ENCODE peak calls at places on chromosomes 12 and 14, in eight cellular contexts. O is ovary, X is endothelial cell, P is right atrium auricular region, Z is Peyer's patch, Y is astrocyte, F is MCF 10A, D is brain microvascular endothelial cell. A is an unnamed sample.

GRCh38 chr12:67358686-67359374 is 89.7 kb downstream of the CAND1 start:
- DNase-seq in O (no peak), X (no peak), P (no peak), Z (no peak), Y (peak), F (no peak), D (peak), A (no peak)

GRCh38 chr12:22101749-22102243 is 55.8 kb downstream of the CMAS start:
- DNase-seq in O (no peak), X (no peak), P (no peak), Z (no peak), Y (peak), F (peak), D (peak), A (no peak)

GRCh38 chr12:120983759-120984158 is 5.4 kb downstream of the HNF1A start:
- DNase-seq in O (no peak), X (no peak), P (no peak), Z (no peak), Y (no peak), F (no peak), D (no peak), A (no peak)

GRCh38 chr12:82182601-82183000 is 175.6 kb downstream of the CCDC59 start:
- DNase-seq in O (no peak), X (no peak), P (no peak), Z (no peak), Y (peak), F (peak), D (peak), A (no peak)

GRCh38 chr14:67411820-67412421 is at the start of gene PLEK2:
- DNase-seq in O (peak), X (no peak), P (no peak), Z (peak), Y (no peak), F (peak), D (no peak), A (no peak)

GRCh38 chr14:62209287-62209899 is 447.2 kb downstream of the SNAPC1 start:
- DNase-seq in O (no peak), X (no peak), P (no peak), Z (no peak), Y (peak), F (peak), D (peak), A (no peak)

GRCh38 chr12:19971396-19971802 is 396.9 kb upstream of the PDE3A start:
- DNase-seq in O (no peak), X (peak), P (no peak), Z (no peak), Y (peak), F (no peak), D (peak), A (peak)

GRCh38 chr14:74826574-74826973 is 49.4 kb downstream of the PROX2 start:
- DNase-seq in O (no peak), X (no peak), P (no peak), Z (no peak), Y (no peak), F (no peak), D (no peak), A (no peak)

GRCh38 chr12:89636054-89636775 is 72.4 kb downstream of the ATP2B1 start:
- DNase-seq in O (no peak), X (no peak), P (no peak), Z (no peak), Y (peak), F (no peak), D (no peak), A (no peak)

GRCh38 chr12:80262372-80263170 is 163.2 kb downstream of the OTOGL start:
- DNase-seq in O (no peak), X (no peak), P (no peak), Z (no peak), Y (no peak), F (no peak), D (no peak), A (no peak)

DNA sequence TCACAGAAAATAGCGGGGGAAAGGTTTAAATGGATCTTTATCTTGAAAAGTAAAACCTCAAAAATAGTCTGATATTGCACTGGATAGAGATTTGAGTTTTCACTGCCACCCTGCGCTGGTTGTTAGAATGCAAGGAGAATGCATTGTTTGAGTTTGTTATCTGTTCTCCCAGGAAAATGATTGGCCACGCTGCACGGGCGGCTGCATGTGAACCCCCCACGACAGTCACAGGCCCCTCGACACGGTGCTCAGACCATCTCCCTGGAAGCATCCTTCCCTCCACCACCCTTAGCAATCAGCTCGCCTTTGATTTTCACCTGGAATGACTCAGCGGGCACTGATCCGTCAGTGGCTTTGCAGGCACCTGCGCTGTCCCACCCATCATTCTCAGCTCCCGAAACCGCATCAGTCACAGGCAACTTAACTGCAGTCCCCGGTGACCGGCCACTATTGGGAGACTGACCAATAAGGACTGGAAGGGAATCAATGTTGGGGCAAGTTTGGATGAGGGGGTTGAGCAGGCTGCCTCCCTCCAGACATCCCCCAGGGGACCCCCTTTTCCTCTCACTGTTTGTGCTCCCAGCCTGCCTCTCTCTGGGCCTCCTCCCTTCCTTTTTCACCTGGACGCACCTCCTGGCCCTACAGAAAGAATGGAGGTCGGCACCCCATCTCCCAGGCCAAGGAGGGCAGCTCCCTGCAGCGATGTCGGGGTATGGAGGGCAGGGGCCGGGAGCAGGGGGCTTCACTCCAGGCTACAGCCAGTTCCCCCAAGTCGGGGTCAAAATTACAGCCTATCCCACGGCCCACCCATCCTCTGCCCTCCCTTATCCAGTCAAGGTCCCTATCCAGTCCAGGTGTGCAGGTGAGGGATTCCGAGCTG is 28.5 kb upstream of the C14orf180 start:
- DNase-seq in O (no peak), X (no peak), P (no peak), Z (peak), Y (no peak), F (no peak), D (no peak), A (no peak)
- TF ChIP-seq CTCF in O (no peak), X (no peak), P (no peak), Z (no peak), Y (no peak), F (no peak), D (no peak), A (no peak)

GRCh38 chr12:3531496-3531895 is 40.5 kb downstream of the PRMT8 start:
- DNase-seq in O (no peak), X (no peak), P (no peak), Z (no peak), Y (no peak), F (no peak), D (no peak), A (no peak)

GRCh38 chr12:3534511-3534910 is 43.5 kb downstream of the PRMT8 start:
- DNase-seq in O (no peak), X (no peak), P (no peak), Z (no peak), Y (no peak), F (no peak), D (no peak), A (no peak)

GRCh38 chr12:3532931-3533702 is 42.1 kb downstream of the PRMT8 start:
- DNase-seq in O (no peak), X (no peak), P (no peak), Z (no peak), Y (no peak), F (no peak), D (no peak), A (no peak)

GRCh38 chr12:3535431-3535841 is 44.4 kb downstream of the PRMT8 start:
- DNase-seq in O (no peak), X (no peak), P (no peak), Z (no peak), Y (no peak), F (no peak), D (no peak), A (no peak)

DNA sequence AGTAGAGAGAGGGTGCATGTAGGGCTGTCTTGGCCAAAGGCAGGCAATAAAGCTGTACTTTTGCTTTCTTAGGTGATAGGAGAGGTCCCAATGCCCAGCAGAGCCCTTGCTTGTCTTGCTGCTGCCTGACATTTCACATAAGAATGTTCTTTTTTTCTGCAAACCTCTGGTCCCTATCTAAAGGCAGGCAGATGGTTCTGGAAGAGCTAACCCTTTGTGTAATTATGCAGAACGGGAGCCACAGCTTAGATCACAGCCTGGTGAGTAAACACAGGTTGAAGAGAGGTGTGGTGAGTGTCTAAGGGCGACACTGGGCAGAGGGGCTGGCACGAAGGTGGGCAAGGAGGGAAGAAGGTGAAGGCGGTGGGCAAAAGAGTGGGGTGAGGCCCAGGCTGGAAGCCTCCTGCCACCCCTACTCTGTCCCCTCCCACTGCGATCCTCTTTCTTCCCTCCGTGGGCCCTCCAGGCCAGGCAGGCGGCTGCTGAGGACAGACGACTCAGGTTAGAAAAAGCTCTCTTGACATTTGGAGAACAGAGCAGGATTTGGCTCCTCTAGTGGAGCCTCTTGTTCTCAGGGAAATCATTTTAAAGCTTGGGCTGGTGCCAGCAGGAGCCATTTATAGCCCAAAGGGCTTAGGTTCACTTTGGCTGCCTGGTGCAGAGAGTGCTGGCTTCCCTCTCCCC is 42.8 kb downstream of the PRMT8 start:
- DNase-seq in O (peak), X (no peak), P (no peak), Z (no peak), Y (no peak), F (peak), D (peak), A (no peak)
- TF ChIP-seq CTCF in O (no peak), X (no peak), P (no peak), Z (no peak), Y (no peak), F (no peak), D (peak), A (no peak)

GRCh38 chr12:92144631-92145480 is 790 bp downstream of the BTG1 start:
- DNase-seq in O (peak), X (peak), P (peak), Z (peak), Y (peak), F (peak), D (peak), A (peak)
- TF ChIP-seq CTCF in O (no peak), X (peak), P (no peak), Z (peak), Y (no peak), F (no peak), D (peak), A (no peak)

DNA sequence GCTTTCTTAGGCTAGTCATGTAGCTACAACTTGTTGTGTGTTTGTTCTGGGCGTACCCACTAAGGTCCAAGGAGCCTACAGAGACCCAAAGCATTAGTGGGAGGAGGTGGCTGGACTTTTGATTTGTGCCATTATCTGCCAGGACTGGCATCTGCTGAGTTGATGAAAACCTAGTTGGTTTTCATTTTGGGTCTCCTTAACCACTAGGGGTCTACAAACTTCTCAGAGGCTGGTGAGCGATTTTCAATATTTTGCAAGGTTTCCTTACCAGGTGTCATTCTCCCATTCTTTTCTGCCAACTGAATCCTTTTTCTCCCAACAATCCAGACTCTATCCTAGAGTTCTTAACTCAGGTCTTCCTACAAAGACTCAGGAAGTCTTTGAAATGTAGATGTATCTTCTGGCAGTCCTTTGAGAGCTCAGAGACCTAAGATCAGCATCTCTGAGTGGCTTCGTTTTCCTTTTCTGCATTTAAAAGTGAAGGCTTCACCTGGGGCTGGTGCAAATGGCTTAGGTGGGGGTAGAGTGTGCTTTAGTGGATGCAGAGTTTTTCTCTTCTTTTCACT is 150.0 kb upstream of the RMST start:
- DNase-seq in O (no peak), X (no peak), P (no peak), Z (no peak), Y (no peak), F (no peak), D (no peak), A (no peak)
- TF ChIP-seq CTCF in O (no peak), X (peak), P (no peak), Z (no peak), Y (no peak), F (no peak), D (no peak), A (peak)

GRCh38 chr12:124369055-124369900 is 74.4 kb downstream of the RFLNA start:
- DNase-seq in O (peak), X (no peak), P (peak), Z (peak), Y (peak), F (peak), D (peak), A (no peak)
- TF ChIP-seq CTCF in O (peak), X (no peak), P (no peak), Z (peak), Y (no peak), F (no peak), D (peak), A (no peak)

A was measured in nephron progenitor cell.